ENCODE peak calls at places on chromosomes 13 and 19, in eight cellular contexts. A, U, V, E, Z, S, G and C are unnamed samples.

GRCh38 chr13:24270639-24271131 is 38.7 kb upstream of the C1QTNF9 start:
- DNase-seq in A (no peak), U (peak; percentile 73), V (peak; percentile 44), E (peak; percentile 72), Z (peak; percentile 47), S (peak; percentile 61), G (no peak), C (peak; percentile 64)

GRCh38 chr13:23599083-23599925 is 29.1 kb downstream of the TNFRSF19 start:
- DNase-seq in A (no peak), U (no peak), V (no peak), E (no peak), Z (no peak), S (no peak), G (no peak), C (no peak)

GRCh38 chr13:29465741-29466293 is 129.7 kb downstream of the SLC7A1 start:
- DNase-seq in A (no peak), U (no peak), V (no peak), E (peak; percentile 46), Z (peak; percentile 62), S (peak; percentile 31), G (peak; percentile 75), C (no peak)

GRCh38 chr19:41604831-41605230 is 22.0 kb downstream of the CEACAM4 start:
- DNase-seq in A (no peak), U (no peak), V (no peak), E (no peak), Z (no peak), S (no peak), G (no peak), C (no peak)

GRCh38 chr19:40443131-40443929 is 805 bp downstream of the SERTAD3 start:
- DNase-seq in A (peak; percentile 93), U (peak; percentile 99), V (peak; percentile 98), E (peak; percentile 100), Z (peak; percentile 100), S (peak; percentile 100), G (peak; percentile 100), C (peak; percentile 99)

GRCh38 chr13:40456397-40456958 is 210.0 kb downstream of the FOXO1 start:
- DNase-seq in A (no peak), U (no peak), V (no peak), E (peak; percentile 53), Z (no peak), S (no peak), G (no peak), C (no peak)

GRCh38 chr13:49967456-49967855 is 29.4 kb upstream of the TRIM13 start:
- DNase-seq in A (no peak), U (no peak), V (no peak), E (no peak), Z (no peak), S (no peak), G (no peak), C (no peak)

GRCh38 chr13:64928704-64929499 is 2301.2 kb downstream of the PCDH9 start:
- DNase-seq in A (no peak), U (no peak), V (peak; percentile 2), E (no peak), Z (peak; percentile 86), S (no peak), G (no peak), C (no peak)

GRCh38 chr19:38975861-38976271 is 324 bp upstream of the FBXO17 start:
- DNase-seq in A (no peak), U (no peak), V (peak; percentile 40), E (peak; percentile 40), Z (peak; percentile 31), S (no peak), G (no peak), C (no peak)

GRCh38 chr13:102402292-102402691 is 444 bp upstream of the FGF14 start:
- DNase-seq in A (no peak), U (no peak), V (no peak), E (peak; percentile 29), Z (peak; percentile 39), S (no peak), G (no peak), C (no peak)

GRCh38 chr19:17075860-17076538 is 422 bp downstream of the MYO9B start:
- DNase-seq in A (peak; percentile 62), U (peak; percentile 68), V (no peak), E (peak; percentile 25), Z (peak; percentile 33), S (peak; percentile 37), G (peak; percentile 44), C (peak; percentile 76)

GRCh38 chr19:13398780-13399726 is 107.2 kb downstream of the CACNA1A start:
- DNase-seq in A (peak; percentile 45), U (no peak), V (peak; percentile 63), E (no peak), Z (peak; percentile 93), S (no peak), G (no peak), C (no peak)

GRCh38 chr13:106477303-106477702 is 58.2 kb downstream of the EFNB2 start:
- DNase-seq in A (no peak), U (no peak), V (no peak), E (no peak), Z (no peak), S (no peak), G (no peak), C (no peak)

GRCh38 chr19:42396248-42396541 is 6.1 kb upstream of the CNFN start:
- DNase-seq in A (no peak), U (no peak), V (no peak), E (no peak), Z (no peak), S (no peak), G (no peak), C (no peak)

GRCh38 chr19:40906512-40906911 is 24.5 kb upstream of the CYP2A7 start:
- DNase-seq in A (no peak), U (no peak), V (no peak), E (no peak), Z (no peak), S (no peak), G (no peak), C (no peak)

GRCh38 chr19:50475101-50475568 is 1.2 kb upstream of the EMC10 start:
- DNase-seq in A (no peak), U (peak; percentile 46), V (no peak), E (no peak), Z (no peak), S (no peak), G (no peak), C (no peak)

GRCh38 chr19:50476943-50477264 is 256 bp upstream of the GARIN5A start:
- DNase-seq in A (no peak), U (no peak), V (no peak), E (no peak), Z (no peak), S (no peak), G (no peak), C (no peak)

GRCh38 chr19:50475736-50476223 is 527 bp upstream of the EMC10 start:
- DNase-seq in A (no peak), U (no peak), V (no peak), E (no peak), Z (no peak), S (no peak), G (no peak), C (no peak)

GRCh38 chr19:50477751-50478515 is 1.3 kb upstream of the GARIN5A start:
- DNase-seq in A (no peak), U (peak; percentile 38), V (no peak), E (no peak), Z (no peak), S (no peak), G (no peak), C (no peak)

DNA sequence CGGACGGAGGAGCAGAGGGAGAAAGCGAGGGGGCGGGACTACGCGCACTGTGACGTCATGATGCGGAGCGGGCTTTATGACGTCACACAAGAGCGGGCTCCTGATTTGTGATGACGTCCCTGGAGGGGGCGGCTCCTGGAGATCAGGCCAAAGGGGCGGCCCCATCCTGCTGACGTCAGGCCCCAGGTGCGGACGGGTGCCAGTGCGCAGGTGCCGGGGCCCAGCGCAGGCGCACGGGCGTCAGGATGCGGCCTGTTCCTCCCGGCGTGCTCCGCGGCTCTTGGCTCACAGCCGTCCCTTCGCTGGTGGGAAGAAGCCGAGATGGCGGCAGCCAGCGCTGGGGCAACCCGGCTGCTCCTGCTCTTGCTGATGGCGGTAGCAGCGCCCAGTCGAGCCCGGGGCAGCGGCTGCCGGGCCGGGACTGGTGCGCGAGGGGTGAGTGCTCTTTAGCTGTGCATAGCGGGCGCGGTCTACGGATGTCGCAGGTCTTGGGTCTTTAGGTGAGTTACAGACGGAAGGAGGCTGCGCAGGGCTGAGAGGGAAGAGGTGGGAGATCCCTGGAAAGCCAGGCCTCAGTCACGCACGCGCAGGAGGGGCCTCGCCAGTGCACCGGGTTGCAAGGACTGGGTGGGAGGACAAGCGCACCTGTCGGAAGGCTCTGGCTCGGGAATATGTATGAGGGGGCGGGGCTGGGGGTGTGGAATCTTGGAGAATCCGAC is at the start of the genes EMC10 and GARIN5A:
- DNase-seq in A (peak; percentile 98), U (peak; percentile 93), V (peak; percentile 99), E (peak; percentile 97), Z (peak; percentile 94), S (peak; percentile 94), G (peak; percentile 90), C (peak; percentile 91)
- TF ChIP-seq POLR2A in A (peak; percentile 94), U (peak; percentile 76), V (peak; percentile 88), E (peak; percentile 89), Z (peak; percentile 80), S (no peak), G (no peak), C (peak; percentile 82)

GRCh38 chr19:43826787-43827754 is at the start of gene ZNF283:
- DNase-seq in A (peak; percentile 90), U (peak; percentile 91), V (peak; percentile 90), E (peak; percentile 92), Z (peak; percentile 89), S (peak; percentile 91), G (peak; percentile 85), C (peak; percentile 90)
- TF ChIP-seq POLR2A in A (peak; percentile 74), U (no peak), V (peak; percentile 41), E (peak; percentile 42), Z (no peak), S (no peak), G (no peak), C (no peak)

GRCh38 chr13:110214637-110215036 is 92.3 kb downstream of the COL4A1 start:
- DNase-seq in A (no peak), U (no peak), V (no peak), E (no peak), Z (peak; percentile 56), S (no peak), G (no peak), C (no peak)

GRCh38 chr13:110215606-110216005 is 91.4 kb downstream of the COL4A1 start:
- DNase-seq in A (no peak), U (no peak), V (no peak), E (no peak), Z (peak; percentile 62), S (no peak), G (no peak), C (no peak)

GRCh38 chr13:110216006-110216402 is 91.0 kb downstream of the COL4A1 start:
- DNase-seq in A (no peak), U (no peak), V (no peak), E (no peak), Z (no peak), S (no peak), G (no peak), C (no peak)

GRCh38 chr13:110217811-110218210 is 89.1 kb downstream of the COL4A1 start:
- DNase-seq in A (no peak), U (no peak), V (no peak), E (no peak), Z (no peak), S (no peak), G (no peak), C (no peak)

GRCh38 chr13:110216403-110217041 is 90.4 kb downstream of the COL4A1 start:
- DNase-seq in A (no peak), U (no peak), V (no peak), E (no peak), Z (peak; percentile 78), S (no peak), G (no peak), C (no peak)
- TF ChIP-seq POLR2A in A (no peak), U (no peak), V (no peak), E (no peak), Z (no peak), S (no peak), G (no peak), C (no peak)

GRCh38 chr13:30739646-30740642 is 4.6 kb downstream of the ALOX5AP start:
- DNase-seq in A (no peak), U (no peak), V (peak; percentile 31), E (no peak), Z (peak; percentile 95), S (peak; percentile 27), G (no peak), C (peak; percentile 15)
- TF ChIP-seq POLR2A in A (no peak), U (no peak), V (no peak), E (no peak), Z (no peak), S (no peak), G (no peak), C (no peak)